ENCODE peak calls at places on chromosomes 12 and 14, in seven cellular contexts. O is ACHN; D is NCI-H226; K is mesothelial cell of epicardium; R is CD8-positive, alpha-beta memory T cell; G is NCI-H1436; I is stimulated activated CD4-positive, alpha-beta T cell treated with anti-CD3 and anti-CD28 coated beads, Interleukin-15, amount 100 ng/mL, for 24 hours. Y is an unnamed sample.

GRCh38 chr12:46268349-46268616 is 560 bp downstream of the SLC38A1 start:
- DNase-seq in G (no peak), K (peak; percentile 43), D (no peak), R (peak; percentile 55), I (no peak), O (no peak), Y (peak; percentile 18)

GRCh38 chr12:52193991-52194390 is 2.2 kb upstream of the KRT80 start:
- DNase-seq in D (peak; percentile 87), O (no peak), K (peak; percentile 75), R (no peak), I (no peak), G (no peak), Y (no peak)

GRCh38 chr12:92612611-92613010 is 90.2 kb upstream of the PLEKHG7 start:
- DNase-seq in O (no peak), K (no peak), D (no peak), G (no peak), I (no peak), R (no peak), Y (no peak)

GRCh38 chr12:71782007-71782406 is 27.3 kb downstream of the RAB21 start:
- DNase-seq in O (no peak), G (no peak), K (no peak), R (no peak), I (no peak), D (no peak), Y (no peak)

GRCh38 chr14:64074961-64075619 is 219.1 kb downstream of the ESR2 start:
- DNase-seq in I (no peak), G (no peak), R (no peak), K (no peak), O (no peak), D (no peak), Y (no peak)

GRCh38 chr12:53453953-53454640 is 2.2 kb downstream of the PCBP2 start:
- DNase-seq in G (no peak), R (no peak), I (no peak), O (no peak), K (no peak), D (no peak), Y (no peak)

GRCh38 chr12:46675736-46676135 is 150.1 kb downstream of the SLC38A4 start:
- DNase-seq in R (peak; percentile 20), I (no peak), O (peak; percentile 62), G (no peak), K (no peak), D (no peak), Y (no peak)

GRCh38 chr12:8734873-8735381 is 37.1 kb downstream of the RIMKLB start:
- DNase-seq in G (no peak), K (no peak), R (no peak), I (no peak), O (no peak), D (no peak), Y (no peak)

GRCh38 chr12:1466481-1467260 is 127.7 kb downstream of the FBXL14 start:
- DNase-seq in G (no peak), R (no peak), K (no peak), D (peak; percentile 4), O (no peak), I (no peak), Y (no peak)

GRCh38 chr12:77299001-77299400 is 233.6 kb upstream of the E2F7 start:
- DNase-seq in I (no peak), D (no peak), G (no peak), K (no peak), O (no peak), R (no peak), Y (no peak)

GRCh38 chr12:79508622-79509021 is 182.1 kb downstream of the PAWR start:
- DNase-seq in G (no peak), O (no peak), K (no peak), R (no peak), D (peak; percentile 22), I (no peak), Y (no peak)

GRCh38 chr12:2395352-2395977 is 342.7 kb downstream of the CACNA1C start:
- DNase-seq in R (no peak), I (peak; percentile 58), K (peak; percentile 68), D (no peak), O (peak; percentile 63), G (peak; percentile 23), Y (peak; percentile 15)

GRCh38 chr14:84087986-84088531 is 1441.9 kb upstream of the FLRT2 start:
- DNase-seq in R (no peak), D (peak; percentile 84), I (no peak), O (no peak), K (no peak), G (no peak), Y (no peak)

GRCh38 chr12:31645944-31646343 is 13.5 kb upstream of the ETFBKMT start:
- DNase-seq in O (no peak), I (no peak), G (no peak), D (no peak), R (no peak), K (no peak), Y (no peak)

GRCh38 chr14:101500681-101501080 is 60.6 kb upstream of the DIO3 start:
- DNase-seq in O (no peak), D (no peak), I (no peak), R (no peak), K (peak; percentile 24), G (no peak), Y (no peak)

GRCh38 chr12:132395908-132396305 is 66.5 kb upstream of the GALNT9 start:
- DNase-seq in K (no peak), I (no peak), O (no peak), G (no peak), D (no peak), R (no peak), Y (no peak)

GRCh38 chr14:75871181-75871880 is 110.5 kb downstream of the TGFB3 start:
- DNase-seq in R (no peak), I (no peak), G (no peak), O (no peak), D (no peak), K (no peak), Y (peak; percentile 44)

GRCh38 chr14:34851395-34851794 is 23.8 kb downstream of the BAZ1A start:
- DNase-seq in G (no peak), K (no peak), R (no peak), O (no peak), I (no peak), D (no peak), Y (no peak)

GRCh38 chr14:61700104-61700886 is 5.0 kb downstream of the HIF1A start:
- DNase-seq in I (no peak), R (no peak), K (no peak), G (no peak), D (no peak), O (no peak), Y (no peak)

GRCh38 chr12:53219116-53219955 is 12.3 kb upstream of the ITGB7 start:
- DNase-seq in I (peak; percentile 87), D (no peak), K (no peak), R (peak; percentile 61), O (no peak), G (no peak), Y (no peak)

GRCh38 chr14:22314183-22314820 is 274.7 kb downstream of the DAD1 start:
- DNase-seq in D (no peak), K (no peak), R (no peak), O (peak; percentile 58), I (no peak), G (peak; percentile 11), Y (no peak)

GRCh38 chr12:121279507-121279915 is 17.0 kb downstream of the CAMKK2 start:
- DNase-seq in I (no peak), D (no peak), R (no peak), G (no peak), O (no peak), K (no peak), Y (no peak)

GRCh38 chr12:56351325-56351724 is 8.6 kb downstream of the STAT2 start:
- DNase-seq in I (no peak), G (no peak), O (no peak), D (no peak), R (no peak), K (no peak), Y (no peak)

GRCh38 chr12:7108042-7108927 is 729 bp downstream of the C1RL start:
- DNase-seq in D (peak; percentile 91), I (peak; percentile 87), G (peak; percentile 37), K (peak; percentile 67), R (peak; percentile 71), O (peak; percentile 94), Y (peak; percentile 40)

Y was measured in Jurkat, Clone E6-1.